ENCODE peak calls at places on chromosome 18, in four cellular contexts. One of them, this sample, is unnamed.

GRCh38 chr18:36352384-36352783 is 54.9 kb downstream of the FHOD3 start:
- DNase-seq in SK-N-SH: no peak
- DNase-seq in HepG2: no peak
- DNase-seq in K562: no peak
- DNase-seq in this sample: no peak

GRCh38 chr18:13987956-13988355 is 72.6 kb upstream of the MC2R start:
- DNase-seq in SK-N-SH: no peak
- DNase-seq in HepG2: no peak
- DNase-seq in K562: no peak
- DNase-seq in this sample: no peak

GRCh38 chr18:59988098-59988706 is 88.4 kb downstream of the PMAIP1 start:
- DNase-seq in SK-N-SH: peak; percentile 38
- DNase-seq in HepG2: peak; percentile 23
- DNase-seq in K562: peak; percentile 21
- DNase-seq in this sample: peak; percentile 50

GRCh38 chr18:32956591-32957310 is 183.9 kb upstream of the KLHL14 start:
- DNase-seq in SK-N-SH: peak; percentile 7
- DNase-seq in HepG2: no peak
- DNase-seq in K562: no peak
- DNase-seq in this sample: no peak

GRCh38 chr18:35688757-35689156 is 107.2 kb downstream of the GALNT1 start:
- DNase-seq in HepG2: no peak
- DNase-seq in K562: peak; percentile 38
- DNase-seq in SK-N-SH: no peak
- DNase-seq in this sample: no peak

GRCh38 chr18:13376841-13377351 is 158.3 kb downstream of the LDLRAD4 start:
- DNase-seq in SK-N-SH: no peak
- DNase-seq in HepG2: no peak
- DNase-seq in K562: no peak
- DNase-seq in this sample: no peak

GRCh38 chr18:13397504-13398163 is 179.1 kb downstream of the LDLRAD4 start:
- DNase-seq in HepG2: no peak
- DNase-seq in SK-N-SH: no peak
- DNase-seq in K562: no peak
- DNase-seq in this sample: no peak

GRCh38 chr18:63783394-63783793 is 8.2 kb downstream of the SERPINB7 start:
- DNase-seq in K562: no peak
- DNase-seq in HepG2: no peak
- DNase-seq in SK-N-SH: no peak
- DNase-seq in this sample: peak; percentile 27

GRCh38 chr18:48955528-48956261 is 4.9 kb upstream of the SMAD7 start:
- DNase-seq in HepG2: no peak
- DNase-seq in K562: no peak
- DNase-seq in SK-N-SH: no peak
- DNase-seq in this sample: no peak

GRCh38 chr18:36130039-36130831 is 536 bp downstream of the ELP2 start:
- DNase-seq in HepG2: no peak
- DNase-seq in SK-N-SH: peak; percentile 22
- DNase-seq in K562: peak; percentile 21
- DNase-seq in this sample: no peak

GRCh38 chr18:14945984-14946383 is 198.0 kb downstream of the ANKRD30B start:
- DNase-seq in HepG2: no peak
- DNase-seq in K562: no peak
- DNase-seq in SK-N-SH: no peak
- DNase-seq in this sample: no peak

GRCh38 chr18:59906203-59906602 is 6.4 kb downstream of the PMAIP1 start:
- DNase-seq in SK-N-SH: no peak
- DNase-seq in HepG2: no peak
- DNase-seq in K562: no peak
- DNase-seq in this sample: no peak

GRCh38 chr18:43751203-43751602 is 473.9 kb upstream of the SYT4 start:
- DNase-seq in K562: no peak
- DNase-seq in HepG2: no peak
- DNase-seq in SK-N-SH: no peak
- DNase-seq in this sample: no peak

GRCh38 chr18:50030146-50030545 is 164.8 kb downstream of the MYO5B start:
- DNase-seq in SK-N-SH: no peak
- DNase-seq in K562: no peak
- DNase-seq in HepG2: no peak
- DNase-seq in this sample: no peak

GRCh38 chr18:10518595-10519273 is 7.1 kb upstream of the NAPG start:
- DNase-seq in K562: peak; percentile 38
- DNase-seq in SK-N-SH: peak; percentile 65
- DNase-seq in HepG2: peak; percentile 16
- DNase-seq in this sample: no peak

GRCh38 chr18:21740724-21741510 is at the start of gene MIB1:
- DNase-seq in HepG2: no peak
- DNase-seq in K562: peak; percentile 74
- DNase-seq in SK-N-SH: peak; percentile 96
- DNase-seq in this sample: peak; percentile 59

GRCh38 chr18:46858290-46858689 is 59.0 kb downstream of the PIAS2 start:
- DNase-seq in K562: no peak
- DNase-seq in HepG2: no peak
- DNase-seq in SK-N-SH: no peak
- DNase-seq in this sample: no peak

GRCh38 chr18:3603460-3604259 is 153.7 kb downstream of the TGIF1 start:
- DNase-seq in SK-N-SH: no peak
- DNase-seq in HepG2: peak; percentile 69
- DNase-seq in K562: peak; percentile 41
- DNase-seq in this sample: peak; percentile 59

GRCh38 chr18:31511098-31511497 is 13.1 kb downstream of the DSG2 start:
- DNase-seq in SK-N-SH: no peak
- DNase-seq in HepG2: no peak
- DNase-seq in K562: no peak
- DNase-seq in this sample: no peak

GRCh38 chr18:13558132-13558531 is 168.2 kb downstream of the FAM210A start:
- DNase-seq in SK-N-SH: peak; percentile 83
- DNase-seq in K562: peak; percentile 47
- DNase-seq in HepG2: peak; percentile 52
- DNase-seq in this sample: peak; percentile 52

GRCh38 chr18:67342159-67342558 is 174.4 kb downstream of the DSEL start:
- DNase-seq in K562: no peak
- DNase-seq in HepG2: no peak
- DNase-seq in SK-N-SH: no peak
- DNase-seq in this sample: no peak

GRCh38 chr18:76265375-76266225 is 229.4 kb downstream of the ZNF516 start:
- DNase-seq in SK-N-SH: no peak
- DNase-seq in K562: no peak
- DNase-seq in HepG2: no peak
- DNase-seq in this sample: no peak

GRCh38 chr18:46097853-46098615 is at the start of gene ATP5F1A:
- DNase-seq in K562: peak; percentile 71
- DNase-seq in HepG2: peak; percentile 77
- DNase-seq in SK-N-SH: peak; percentile 92
- DNase-seq in this sample: peak; percentile 82

GRCh38 chr18:30746224-30746623 is 296.3 kb downstream of the DSC3 start:
- DNase-seq in HepG2: no peak
- DNase-seq in SK-N-SH: no peak
- DNase-seq in K562: no peak
- DNase-seq in this sample: no peak

GRCh38 chr18:26286008-26286407 is 59.8 kb downstream of the TAF4B start:
- DNase-seq in HepG2: no peak
- DNase-seq in K562: no peak
- DNase-seq in SK-N-SH: no peak
- DNase-seq in this sample: no peak

GRCh38 chr18:45978084-45978483 is 11.0 kb upstream of the EPG5 start:
- DNase-seq in K562: no peak
- DNase-seq in HepG2: no peak
- DNase-seq in SK-N-SH: no peak
- DNase-seq in this sample: peak; percentile 17

GRCh38 chr18:70181725-70182124 is 23.8 kb downstream of the RTTN start:
- DNase-seq in HepG2: no peak
- DNase-seq in K562: no peak
- DNase-seq in SK-N-SH: no peak
- DNase-seq in this sample: no peak

GRCh38 chr18:36692909-36693308 is 135.9 kb downstream of the TPGS2 start:
- DNase-seq in HepG2: no peak
- DNase-seq in K562: no peak
- DNase-seq in SK-N-SH: peak; percentile 35
- DNase-seq in this sample: no peak

GRCh38 chr18:63882333-63883141 is 5.0 kb upstream of the SERPINB2 start:
- DNase-seq in SK-N-SH: no peak
- DNase-seq in HepG2: no peak
- DNase-seq in K562: no peak
- DNase-seq in this sample: no peak

GRCh38 chr18:61203151-61203550 is 130.1 kb upstream of the CDH20 start:
- DNase-seq in SK-N-SH: no peak
- DNase-seq in HepG2: no peak
- DNase-seq in K562: no peak
- DNase-seq in this sample: no peak

GRCh38 chr18:45938488-45938935 is 28.6 kb downstream of the EPG5 start:
- DNase-seq in SK-N-SH: no peak
- DNase-seq in K562: no peak
- DNase-seq in HepG2: no peak
- DNase-seq in this sample: no peak

GRCh38 chr18:44704137-44704791 is 23.6 kb downstream of the SETBP1 start:
- DNase-seq in SK-N-SH: no peak
- DNase-seq in K562: no peak
- DNase-seq in HepG2: no peak
- DNase-seq in this sample: no peak

GRCh38 chr18:74012954-74013630 is 134.5 kb downstream of the FBXO15 start:
- DNase-seq in SK-N-SH: no peak
- DNase-seq in K562: no peak
- DNase-seq in HepG2: no peak
- DNase-seq in this sample: no peak

GRCh38 chr18:60146220-60146960 is 226.2 kb downstream of the MC4R start:
- DNase-seq in HepG2: no peak
- DNase-seq in K562: peak; percentile 4
- DNase-seq in SK-N-SH: no peak
- DNase-seq in this sample: no peak

GRCh38 chr18:46148810-46149209 is 44.6 kb downstream of the HAUS1 start:
- DNase-seq in SK-N-SH: peak; percentile 70
- DNase-seq in K562: peak; percentile 49
- DNase-seq in HepG2: peak; percentile 59
- DNase-seq in this sample: peak; percentile 66

GRCh38 chr18:75124551-75124950 is 84.4 kb downstream of the PTGR3 start:
- DNase-seq in SK-N-SH: no peak
- DNase-seq in K562: no peak
- DNase-seq in HepG2: no peak
- DNase-seq in this sample: no peak

GRCh38 chr18:40868110-40868858 is 1086.8 kb upstream of the PIK3C3 start:
- DNase-seq in HepG2: peak; percentile 3
- DNase-seq in SK-N-SH: no peak
- DNase-seq in K562: no peak
- DNase-seq in this sample: no peak

GRCh38 chr18:35714539-35714938 is 133.0 kb downstream of the GALNT1 start:
- DNase-seq in HepG2: no peak
- DNase-seq in SK-N-SH: no peak
- DNase-seq in K562: no peak
- DNase-seq in this sample: no peak

GRCh38 chr18:58257461-58257860 is 213.4 kb downstream of the NEDD4L start:
- DNase-seq in HepG2: no peak
- DNase-seq in SK-N-SH: no peak
- DNase-seq in K562: peak; percentile 14
- DNase-seq in this sample: no peak
- TF ChIP-seq MAX in HepG2: no peak
- TF ChIP-seq MAX in SK-N-SH: no peak
- TF ChIP-seq MAX in K562: no peak
- TF ChIP-seq MAX in this sample: no peak

GRCh38 chr18:62745089-62745751 is 29.9 kb downstream of the PHLPP1 start:
- DNase-seq in SK-N-SH: no peak
- DNase-seq in K562: no peak
- DNase-seq in HepG2: no peak
- DNase-seq in this sample: no peak

GRCh38 chr18:62741118-62741566 is 25.8 kb downstream of the PHLPP1 start:
- DNase-seq in HepG2: peak; percentile 93
- DNase-seq in K562: peak; percentile 12
- DNase-seq in SK-N-SH: no peak
- DNase-seq in this sample: no peak

GRCh38 chr18:62739911-62740310 is 24.6 kb downstream of the PHLPP1 start:
- DNase-seq in SK-N-SH: no peak
- DNase-seq in K562: no peak
- DNase-seq in HepG2: no peak
- DNase-seq in this sample: no peak

GRCh38 chr18:62741584-62741983 is 26.2 kb downstream of the PHLPP1 start:
- DNase-seq in HepG2: peak; percentile 50
- DNase-seq in SK-N-SH: no peak
- DNase-seq in K562: no peak
- DNase-seq in this sample: no peak

DNA sequence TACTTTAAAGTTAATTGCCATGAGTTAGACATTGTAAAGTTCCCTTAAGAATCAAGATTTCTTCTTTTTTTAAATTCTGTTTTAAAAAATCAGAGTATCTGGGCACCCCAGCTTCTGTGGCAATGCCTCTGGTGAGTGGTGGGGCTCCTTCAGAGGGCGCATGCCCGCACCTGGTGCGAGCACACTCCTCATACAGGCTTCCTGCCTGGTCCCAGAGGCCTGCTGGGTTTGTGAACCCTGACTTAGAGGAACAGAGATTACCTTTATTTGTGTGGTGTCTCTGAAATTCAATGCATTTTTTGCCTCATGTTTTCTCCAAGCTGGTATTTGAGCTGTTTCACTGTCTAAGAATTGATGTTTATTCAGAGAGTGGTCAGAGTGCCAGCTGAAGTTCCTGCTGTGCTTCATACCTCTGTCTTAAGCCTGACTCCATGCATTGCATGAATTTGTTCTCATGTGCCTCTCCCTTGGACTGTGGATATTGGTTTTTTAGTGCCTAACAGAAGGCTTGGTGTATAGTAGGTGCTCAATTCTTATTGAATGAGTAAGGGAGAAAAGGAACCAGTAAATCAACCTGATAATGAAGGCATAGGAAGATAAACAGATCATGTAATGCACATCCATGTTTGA is 28.9 kb downstream of the PHLPP1 start:
- DNase-seq in SK-N-SH: no peak
- DNase-seq in K562: no peak
- DNase-seq in HepG2: peak; percentile 33
- DNase-seq in this sample: no peak
- TF ChIP-seq FOXJ3 in SK-N-SH: no peak
- TF ChIP-seq FOXJ3 in K562: no peak
- TF ChIP-seq FOXJ3 in HepG2: no peak
- TF ChIP-seq FOXJ3 in this sample: no peak

GRCh38 chr18:23094411-23095165 is 40.7 kb upstream of the CABLES1 start:
- DNase-seq in HepG2: no peak
- DNase-seq in K562: no peak
- DNase-seq in SK-N-SH: no peak
- DNase-seq in this sample: no peak

GRCh38 chr18:23102498-23103260 is 32.6 kb upstream of the CABLES1 start:
- DNase-seq in SK-N-SH: no peak
- DNase-seq in K562: no peak
- DNase-seq in HepG2: no peak
- DNase-seq in this sample: no peak

GRCh38 chr18:23095463-23095862 is 39.8 kb upstream of the CABLES1 start:
- DNase-seq in HepG2: no peak
- DNase-seq in K562: no peak
- DNase-seq in SK-N-SH: no peak
- DNase-seq in this sample: no peak

GRCh38 chr18:23103449-23103848 is 31.8 kb upstream of the CABLES1 start:
- DNase-seq in K562: no peak
- DNase-seq in SK-N-SH: no peak
- DNase-seq in HepG2: no peak
- DNase-seq in this sample: no peak

GRCh38 chr18:23099621-23100020 is 35.7 kb upstream of the CABLES1 start:
- DNase-seq in K562: no peak
- DNase-seq in SK-N-SH: no peak
- DNase-seq in HepG2: peak; percentile 84
- DNase-seq in this sample: no peak
- TF ChIP-seq MAX in K562: no peak
- TF ChIP-seq MAX in SK-N-SH: no peak
- TF ChIP-seq MAX in HepG2: no peak
- TF ChIP-seq MAX in this sample: no peak

GRCh38 chr18:68837665-68838390 is 39.9 kb downstream of the CCDC102B start:
- DNase-seq in HepG2: no peak
- DNase-seq in SK-N-SH: no peak
- DNase-seq in K562: no peak
- DNase-seq in this sample: no peak
- TF ChIP-seq FOXJ3 in HepG2: no peak
- TF ChIP-seq FOXJ3 in SK-N-SH: no peak
- TF ChIP-seq FOXJ3 in K562: no peak
- TF ChIP-seq FOXJ3 in this sample: no peak